ENCODE peak calls at places on chromosomes 2 and 18, in ten cellular contexts. D is foreskin fibroblast, Y is progenitor cell of endocrine pancreas, Z is ovary, F is HEK293T, U is posterior vena cava, M is astrocyte of the spinal cord, H is iris pigment epithelial cell, B is NCI-H1105 treated with DMSO at 0.1 percent for 48 hours, K is GM03348. G is an unnamed sample.

GRCh38 chr2:162926501-162926900 is 87.9 kb upstream of the KCNH7 start:
- DNase-seq in D (no peak), Y (no peak), Z (no peak), F (no peak), U (no peak), M (peak; percentile 87), H (peak; percentile 51), B (no peak), K (peak; percentile 7), G (no peak)

GRCh38 chr18:24913507-24914147 is 438.3 kb downstream of the ZNF521 start:
- DNase-seq in D (peak; percentile 33), Y (no peak), Z (no peak), F (no peak), U (no peak), M (no peak), H (no peak), B (no peak), K (peak; percentile 40), G (no peak)

GRCh38 chr2:107325983-107326786 is 440.2 kb upstream of the ST6GAL2 start:
- DNase-seq in D (no peak), Y (no peak), Z (no peak), F (no peak), U (no peak), M (peak; percentile 73), H (peak; percentile 40), B (no peak), K (peak; percentile 6), G (no peak)

GRCh38 chr2:8352300-8352699 is 329.6 kb upstream of the ID2 start:
- DNase-seq in D (no peak), Y (no peak), Z (no peak), F (no peak), U (no peak), M (no peak), H (no peak), B (no peak), K (no peak), G (no peak)

GRCh38 chr2:120238728-120239487 is 13.7 kb upstream of the RALB start:
- DNase-seq in D (peak; percentile 88), Y (no peak), Z (no peak), F (no peak), U (peak; percentile 87), M (peak; percentile 83), H (peak; percentile 67), B (no peak), K (peak; percentile 91), G (peak; percentile 73)

GRCh38 chr2:38671946-38672345 is 6.0 kb downstream of the GALM start:
- DNase-seq in D (no peak), Y (no peak), Z (no peak), F (no peak), U (no peak), M (no peak), H (no peak), B (no peak), K (no peak), G (no peak)

GRCh38 chr2:40281021-40281940 is 170.6 kb downstream of the SLC8A1 start:
- DNase-seq in D (peak; percentile 89), Y (no peak), Z (no peak), F (no peak), U (no peak), M (peak; percentile 95), H (peak; percentile 65), B (no peak), K (peak; percentile 57), G (no peak)

GRCh38 chr2:3639653-3640052 is 18.3 kb upstream of the ALLC start:
- DNase-seq in D (no peak), Y (no peak), Z (no peak), F (no peak), U (peak; percentile 72), M (no peak), H (no peak), B (no peak), K (no peak), G (no peak)

GRCh38 chr2:184326076-184326475 is 272.3 kb upstream of the ZNF804A start:
- DNase-seq in D (no peak), Y (no peak), Z (no peak), F (no peak), U (no peak), M (no peak), H (no peak), B (no peak), K (no peak), G (no peak)

GRCh38 chr18:6543330-6543908 is 128.7 kb upstream of the L3MBTL4 start:
- DNase-seq in D (peak; percentile 10), Y (no peak), Z (no peak), F (no peak), U (no peak), M (peak; percentile 55), H (peak; percentile 35), B (peak; percentile 45), K (peak; percentile 56), G (no peak)

GRCh38 chr18:35749701-35750100 is 168.2 kb downstream of the GALNT1 start:
- DNase-seq in D (peak; percentile 7), Y (no peak), Z (no peak), F (no peak), U (no peak), M (no peak), H (no peak), B (no peak), K (no peak), G (no peak)

GRCh38 chr2:10271946-10272345 is 30.8 kb upstream of the HPCAL1 start:
- DNase-seq in D (no peak), Y (no peak), Z (no peak), F (no peak), U (peak; percentile 49), M (no peak), H (no peak), B (no peak), K (no peak), G (no peak)

GRCh38 chr18:48669180-48669675 is 130.4 kb downstream of the CTIF start:
- DNase-seq in D (no peak), Y (no peak), Z (no peak), F (no peak), U (no peak), M (no peak), H (no peak), B (no peak), K (no peak), G (no peak)

GRCh38 chr2:219254590-219255219 is 987 bp upstream of the TUBA4A start:
- DNase-seq in D (no peak), Y (no peak), Z (no peak), F (no peak), U (peak; percentile 78), M (no peak), H (peak; percentile 29), B (no peak), K (peak; percentile 13), G (no peak)

GRCh38 chr18:12621737-12622306 is 36.1 kb downstream of the SPIRE1 start:
- DNase-seq in D (peak; percentile 85), Y (no peak), Z (no peak), F (no peak), U (no peak), M (peak; percentile 65), H (peak; percentile 92), B (no peak), K (peak; percentile 75), G (no peak)

GRCh38 chr2:241011751-241012510 is 13.5 kb downstream of the SNED1 start:
- DNase-seq in D (no peak), Y (peak; percentile 9), Z (peak; percentile 9), F (no peak), U (peak; percentile 65), M (no peak), H (no peak), B (no peak), K (no peak), G (peak; percentile 7)

GRCh38 chr2:164479460-164479859 is 141.8 kb downstream of the GRB14 start:
- DNase-seq in D (peak; percentile 1), Y (peak; percentile 13), Z (peak; percentile 13), F (peak; percentile 21), U (no peak), M (peak; percentile 60), H (peak; percentile 45), B (peak; percentile 53), K (peak; percentile 21), G (no peak)

GRCh38 chr18:53441761-53442414 is 782.6 kb downstream of the MBD2 start:
- DNase-seq in D (no peak), Y (no peak), Z (no peak), F (no peak), U (no peak), M (no peak), H (no peak), B (peak; percentile 30), K (no peak), G (no peak)

GRCh38 chr18:7770903-7771302 is 203.8 kb downstream of the PTPRM start:
- DNase-seq in D (no peak), Y (no peak), Z (no peak), F (no peak), U (no peak), M (no peak), H (no peak), B (no peak), K (no peak), G (no peak)

GRCh38 chr2:182695796-182696195 is 20.3 kb upstream of the DNAJC10 start:
- DNase-seq in D (no peak), Y (no peak), Z (no peak), F (no peak), U (no peak), M (no peak), H (no peak), B (no peak), K (no peak), G (no peak)

GRCh38 chr2:44389895-44390294 is 28.1 kb downstream of the CAMKMT start:
- DNase-seq in D (no peak), Y (no peak), Z (no peak), F (no peak), U (no peak), M (no peak), H (peak; percentile 1), B (no peak), K (no peak), G (no peak)

GRCh38 chr18:50218432-50219197 is 23.7 kb upstream of the MYO5B start:
- DNase-seq in D (no peak), Y (no peak), Z (no peak), F (peak; percentile 36), U (no peak), M (peak; percentile 3), H (peak; percentile 41), B (no peak), K (peak; percentile 19), G (no peak)

GRCh38 chr2:232890896-232891601 is 21.0 kb downstream of the SNORC start:
- DNase-seq in D (peak; percentile 34), Y (peak; percentile 35), Z (no peak), F (peak; percentile 42), U (peak; percentile 64), M (peak; percentile 14), H (peak; percentile 35), B (no peak), K (no peak), G (no peak)

GRCh38 chr2:101474752-101475384 is at the start of gene RFX8:
- DNase-seq in D (peak; percentile 98), Y (no peak), Z (no peak), F (no peak), U (no peak), M (peak; percentile 91), H (peak; percentile 95), B (no peak), K (peak; percentile 87), G (no peak)

GRCh38 chr2:180705551-180705950 is 274.9 kb upstream of the UBE2E3 start:
- DNase-seq in D (peak; percentile 28), Y (no peak), Z (no peak), F (no peak), U (no peak), M (no peak), H (peak; percentile 9), B (no peak), K (no peak), G (no peak)

GRCh38 chr18:2984703-2985261 is 28.2 kb downstream of the LPIN2 start:
- DNase-seq in D (no peak), Y (no peak), Z (no peak), F (no peak), U (no peak), M (no peak), H (no peak), B (no peak), K (no peak), G (no peak)

GRCh38 chr2:114089636-114090325 is 199.9 kb downstream of the ACTR3 start:
- DNase-seq in D (no peak), Y (no peak), Z (no peak), F (no peak), U (no peak), M (no peak), H (no peak), B (no peak), K (peak; percentile 54), G (no peak)

GRCh38 chr2:239261336-239261735 is 139.5 kb downstream of the HDAC4 start:
- DNase-seq in D (no peak), Y (no peak), Z (no peak), F (no peak), U (peak; percentile 58), M (no peak), H (no peak), B (no peak), K (no peak), G (no peak)

G was measured in 8988T.